ENCODE peak calls at places on chromosomes 11 and 22, in five cellular contexts. Q is kidney epithelial cell, C is tibial artery, Y is Ammon's horn, T is EH. I is an unnamed sample.

GRCh38 chr11:73875840-73876239 is 806 bp downstream of the COA4 start:
- DNase-seq in Q (no peak), C (no peak), Y (no peak), T (peak), I (no peak)

GRCh38 chr11:96074551-96075309 is 150.8 kb upstream of the MTMR2 start:
- DNase-seq in Q (no peak), C (no peak), Y (no peak), T (no peak), I (no peak)

GRCh38 chr11:38384568-38384967 is 1786.5 kb upstream of the RAG2 start:
- DNase-seq in Q (no peak), C (no peak), Y (no peak), T (no peak), I (no peak)

GRCh38 chr11:7079545-7080135 is 9.2 kb upstream of the RBMXL2 start:
- DNase-seq in Q (no peak), C (no peak), Y (no peak), T (no peak), I (no peak)

GRCh38 chr11:19422257-19422656 is 181.5 kb upstream of the E2F8 start:
- DNase-seq in Q (no peak), C (no peak), Y (no peak), T (no peak), I (no peak)

GRCh38 chr11:105960252-105961245 is 61.5 kb downstream of the MSANTD4 start:
- DNase-seq in Q (no peak), C (no peak), Y (no peak), T (no peak), I (no peak)

GRCh38 chr11:110991621-110992355 is 253.7 kb upstream of the POU2AF2 start:
- DNase-seq in Q (no peak), C (no peak), Y (peak), T (peak), I (no peak)

GRCh38 chr22:48689206-48689605 is 1138.5 kb downstream of the BRD1 start:
- DNase-seq in Q (no peak), C (no peak), Y (no peak), T (no peak), I (no peak)

GRCh38 chr11:118923721-118924587 is 1.8 kb downstream of the BCL9L start:
- DNase-seq in Q (no peak), C (peak), Y (no peak), T (no peak), I (no peak)

GRCh38 chr11:6413791-6414231 is 5.1 kb downstream of the APBB1 start:
- DNase-seq in Q (no peak), C (no peak), Y (no peak), T (peak), I (no peak)

GRCh38 chr11:45741032-45741431 is 63.9 kb upstream of the SLC35C1 start:
- DNase-seq in Q (no peak), C (no peak), Y (no peak), T (no peak), I (no peak)

GRCh38 chr11:97336064-97336463 is 946.3 kb downstream of the JRKL start:
- DNase-seq in Q (no peak), C (no peak), Y (no peak), T (no peak), I (no peak)

GRCh38 chr22:42964994-42965699 is 49.8 kb downstream of the PACSIN2 start:
- DNase-seq in Q (peak), C (no peak), Y (no peak), T (no peak), I (no peak)

GRCh38 chr11:70733327-70734325 is 335.3 kb downstream of the CTTN start:
- DNase-seq in Q (no peak), C (no peak), Y (no peak), T (no peak), I (no peak)

GRCh38 chr11:113241190-113242051 is 73.0 kb upstream of the TTC12 start:
- DNase-seq in Q (no peak), C (no peak), Y (no peak), T (no peak), I (no peak)

GRCh38 chr11:94330789-94331188 is 26.4 kb downstream of the IZUMO1R start:
- DNase-seq in Q (no peak), C (no peak), Y (no peak), T (no peak), I (no peak)

GRCh38 chr22:43002198-43002577 is 12.8 kb downstream of the PACSIN2 start:
- DNase-seq in Q (no peak), C (no peak), Y (no peak), T (peak), I (no peak)

GRCh38 chr11:10328314-10329090 is 23.6 kb downstream of the ADM start:
- DNase-seq in Q (no peak), C (no peak), Y (no peak), T (peak), I (no peak)

GRCh38 chr11:17598700-17599459 is 51.8 kb downstream of the OTOG start:
- DNase-seq in Q (peak), C (peak), Y (peak), T (peak), I (peak)

GRCh38 chr11:116230453-116230852 is 542.3 kb downstream of the BUD13 start:
- DNase-seq in Q (no peak), C (no peak), Y (no peak), T (no peak), I (no peak)

GRCh38 chr11:77171885-77172665 is 44.0 kb downstream of the MYO7A start:
- DNase-seq in Q (no peak), C (no peak), Y (no peak), T (no peak), I (no peak)

GRCh38 chr11:86738615-86739014 is 61.7 kb upstream of the PRSS23 start:
- DNase-seq in Q (no peak), C (no peak), Y (no peak), T (no peak), I (no peak)

GRCh38 chr11:11966826-11967668 is 41.4 kb downstream of the DKK3 start:
- DNase-seq in Q (no peak), C (peak), Y (peak), T (peak), I (no peak)

GRCh38 chr22:43333156-43333555 is 10.0 kb downstream of the SCUBE1 start:
- DNase-seq in Q (no peak), C (no peak), Y (no peak), T (no peak), I (no peak)

I was measured in suprapubic skin.